ENCODE peak calls at places on chromosomes 11 and 22, in four cellular contexts. One of them, this sample, is unnamed.

GRCh38 chr11:104333977-104334376 is 170.0 kb upstream of the PDGFD start:
- DNase-seq in stomach: no peak
- DNase-seq in GM23338: peak; percentile 57
- DNase-seq in iPS DF 19.7: no peak
- DNase-seq in this sample: no peak

GRCh38 chr11:66085071-66085470 is 15.0 kb downstream of the PACS1 start:
- DNase-seq in iPS DF 19.7: no peak
- DNase-seq in GM23338: no peak
- DNase-seq in stomach: no peak
- DNase-seq in this sample: no peak

GRCh38 chr11:69106124-69106811 is 49.5 kb upstream of the SMIM38 start:
- DNase-seq in GM23338: no peak
- DNase-seq in stomach: peak; percentile 78
- DNase-seq in iPS DF 19.7: no peak
- DNase-seq in this sample: no peak

GRCh38 chr22:40178417-40179409 is 988 bp downstream of the TNRC6B start:
- DNase-seq in stomach: no peak
- DNase-seq in iPS DF 19.7: no peak
- DNase-seq in GM23338: peak; percentile 80
- DNase-seq in this sample: peak; percentile 27

GRCh38 chr11:112129656-112130055 is 34.2 kb downstream of the IL18 start:
- DNase-seq in GM23338: no peak
- DNase-seq in stomach: no peak
- DNase-seq in iPS DF 19.7: no peak
- DNase-seq in this sample: no peak

GRCh38 chr11:132062031-132062430 is 691.6 kb downstream of the NTM start:
- DNase-seq in GM23338: no peak
- DNase-seq in iPS DF 19.7: no peak
- DNase-seq in stomach: no peak
- DNase-seq in this sample: no peak

GRCh38 chr22:40215266-40215665 is 37.5 kb downstream of the TNRC6B start:
- DNase-seq in iPS DF 19.7: no peak
- DNase-seq in stomach: peak; percentile 28
- DNase-seq in GM23338: no peak
- DNase-seq in this sample: no peak

GRCh38 chr11:84645988-84646689 is 981.0 kb downstream of the DLG2 start:
- DNase-seq in stomach: no peak
- DNase-seq in GM23338: no peak
- DNase-seq in iPS DF 19.7: no peak
- DNase-seq in this sample: no peak

GRCh38 chr22:40654522-40655167 is 18.1 kb upstream of the MRTFA start:
- DNase-seq in GM23338: peak; percentile 39
- DNase-seq in stomach: peak; percentile 64
- DNase-seq in iPS DF 19.7: no peak
- DNase-seq in this sample: no peak

GRCh38 chr22:26066534-26066933 is 102.7 kb upstream of the SEZ6L start:
- DNase-seq in GM23338: peak; percentile 79
- DNase-seq in iPS DF 19.7: peak; percentile 30
- DNase-seq in stomach: no peak
- DNase-seq in this sample: no peak

GRCh38 chr11:59426361-59427067 is at the start of gene OR5A2:
- DNase-seq in stomach: no peak
- DNase-seq in GM23338: peak; percentile 87
- DNase-seq in iPS DF 19.7: peak; percentile 80
- DNase-seq in this sample: no peak

GRCh38 chr11:116731821-116732739 is 40.7 kb downstream of the BUD13 start:
- DNase-seq in iPS DF 19.7: no peak
- DNase-seq in GM23338: peak; percentile 77
- DNase-seq in stomach: no peak
- DNase-seq in this sample: no peak

GRCh38 chr11:72239296-72239848 is 4.6 kb downstream of the PHOX2A start:
- DNase-seq in iPS DF 19.7: no peak
- DNase-seq in stomach: no peak
- DNase-seq in GM23338: peak; percentile 78
- DNase-seq in this sample: no peak

This sample was measured in central memory CD4-positive, alpha-beta T cell.